ENCODE peak calls at places on chromosomes 12 and 14, in four cellular contexts. One of them, this sample, is unnamed.
A peak's percentile ranks its signal among the peaks of the same experiment; 100 is the strongest.

GRCh38 chr12:47304161-47304560 is 224.4 kb upstream of the AMIGO2 start:
- DNase-seq in activated CD8-positive, alpha-beta T cell treated with anti-CD3 and anti-CD28 coated beads for 36 hours: no peak
- DNase-seq in left lung: no peak
- DNase-seq in choroid plexus epithelial cell: no peak
- DNase-seq in this sample: no peak

GRCh38 chr12:575948-576612 is 87.2 kb downstream of the NINJ2 start:
- DNase-seq in activated CD8-positive, alpha-beta T cell treated with anti-CD3 and anti-CD28 coated beads for 36 hours: peak; percentile 86
- DNase-seq in left lung: peak; percentile 79
- DNase-seq in choroid plexus epithelial cell: peak; percentile 51
- DNase-seq in this sample: peak; percentile 93

GRCh38 chr12:89192419-89192818 is 159.9 kb downstream of the DUSP6 start:
- DNase-seq in activated CD8-positive, alpha-beta T cell treated with anti-CD3 and anti-CD28 coated beads for 36 hours: no peak
- DNase-seq in left lung: no peak
- DNase-seq in choroid plexus epithelial cell: no peak
- DNase-seq in this sample: no peak

GRCh38 chr12:132866251-132866828 is 21.1 kb downstream of the CHFR start:
- DNase-seq in activated CD8-positive, alpha-beta T cell treated with anti-CD3 and anti-CD28 coated beads for 36 hours: no peak
- DNase-seq in left lung: no peak
- DNase-seq in choroid plexus epithelial cell: peak; percentile 85
- DNase-seq in this sample: no peak

GRCh38 chr12:53044896-53045571 is 4.8 kb upstream of the TNS2 start:
- DNase-seq in activated CD8-positive, alpha-beta T cell treated with anti-CD3 and anti-CD28 coated beads for 36 hours: no peak
- DNase-seq in left lung: no peak
- DNase-seq in choroid plexus epithelial cell: no peak
- DNase-seq in this sample: no peak

GRCh38 chr14:76768671-76769500 is 7.6 kb downstream of the VASH1 start:
- DNase-seq in activated CD8-positive, alpha-beta T cell treated with anti-CD3 and anti-CD28 coated beads for 36 hours: no peak
- DNase-seq in left lung: no peak
- DNase-seq in choroid plexus epithelial cell: no peak
- DNase-seq in this sample: no peak

GRCh38 chr12:129961111-129961510 is 57.3 kb upstream of the TMEM132D start:
- DNase-seq in activated CD8-positive, alpha-beta T cell treated with anti-CD3 and anti-CD28 coated beads for 36 hours: no peak
- DNase-seq in left lung: no peak
- DNase-seq in choroid plexus epithelial cell: no peak
- DNase-seq in this sample: no peak

GRCh38 chr12:105674871-105675699 is 344.6 kb downstream of the C12orf75 start:
- DNase-seq in activated CD8-positive, alpha-beta T cell treated with anti-CD3 and anti-CD28 coated beads for 36 hours: no peak
- DNase-seq in left lung: no peak
- DNase-seq in choroid plexus epithelial cell: no peak
- DNase-seq in this sample: no peak

GRCh38 chr12:130083746-130084145 is 78.5 kb upstream of the FZD10 start:
- DNase-seq in activated CD8-positive, alpha-beta T cell treated with anti-CD3 and anti-CD28 coated beads for 36 hours: no peak
- DNase-seq in left lung: no peak
- DNase-seq in choroid plexus epithelial cell: no peak
- DNase-seq in this sample: no peak

GRCh38 chr12:57614178-57614947 is 3.1 kb downstream of the ARHGEF25 start:
- DNase-seq in activated CD8-positive, alpha-beta T cell treated with anti-CD3 and anti-CD28 coated beads for 36 hours: peak; percentile 49
- DNase-seq in left lung: no peak
- DNase-seq in choroid plexus epithelial cell: peak; percentile 54
- DNase-seq in this sample: peak; percentile 84

GRCh38 chr14:76339922-76340615 is 35.9 kb upstream of the ESRRB start:
- DNase-seq in activated CD8-positive, alpha-beta T cell treated with anti-CD3 and anti-CD28 coated beads for 36 hours: no peak
- DNase-seq in left lung: no peak
- DNase-seq in choroid plexus epithelial cell: no peak
- DNase-seq in this sample: no peak

GRCh38 chr14:91089958-91090535 is 23.8 kb upstream of the DGLUCY start:
- DNase-seq in activated CD8-positive, alpha-beta T cell treated with anti-CD3 and anti-CD28 coated beads for 36 hours: no peak
- DNase-seq in left lung: no peak
- DNase-seq in choroid plexus epithelial cell: no peak
- DNase-seq in this sample: no peak

GRCh38 chr12:48037267-48037915 is 33.1 kb upstream of the COL2A1 start:
- DNase-seq in activated CD8-positive, alpha-beta T cell treated with anti-CD3 and anti-CD28 coated beads for 36 hours: no peak
- DNase-seq in left lung: no peak
- DNase-seq in choroid plexus epithelial cell: peak; percentile 70
- DNase-seq in this sample: no peak

GRCh38 chr14:96888593-96888992 is 91.4 kb downstream of the VRK1 start:
- DNase-seq in activated CD8-positive, alpha-beta T cell treated with anti-CD3 and anti-CD28 coated beads for 36 hours: no peak
- DNase-seq in left lung: no peak
- DNase-seq in choroid plexus epithelial cell: peak; percentile 8
- DNase-seq in this sample: no peak

GRCh38 chr12:109744991-109745942 is 31.6 kb downstream of the FAM222A start:
- DNase-seq in activated CD8-positive, alpha-beta T cell treated with anti-CD3 and anti-CD28 coated beads for 36 hours: no peak
- DNase-seq in left lung: peak; percentile 11
- DNase-seq in choroid plexus epithelial cell: peak; percentile 47
- DNase-seq in this sample: no peak

GRCh38 chr12:25689996-25690501 is 137.0 kb upstream of the LMNTD1 start:
- DNase-seq in activated CD8-positive, alpha-beta T cell treated with anti-CD3 and anti-CD28 coated beads for 36 hours: no peak
- DNase-seq in left lung: no peak
- DNase-seq in choroid plexus epithelial cell: no peak
- DNase-seq in this sample: no peak

GRCh38 chr12:56877195-56878009 is 56.8 kb downstream of the SDR9C7 start:
- DNase-seq in activated CD8-positive, alpha-beta T cell treated with anti-CD3 and anti-CD28 coated beads for 36 hours: no peak
- DNase-seq in left lung: no peak
- DNase-seq in choroid plexus epithelial cell: no peak
- DNase-seq in this sample: no peak

GRCh38 chr14:85960781-85961180 is 430.8 kb downstream of the FLRT2 start:
- DNase-seq in activated CD8-positive, alpha-beta T cell treated with anti-CD3 and anti-CD28 coated beads for 36 hours: no peak
- DNase-seq in left lung: no peak
- DNase-seq in choroid plexus epithelial cell: no peak
- DNase-seq in this sample: no peak

GRCh38 chr12:106178582-106178981 is 39.8 kb upstream of the NUAK1 start:
- DNase-seq in activated CD8-positive, alpha-beta T cell treated with anti-CD3 and anti-CD28 coated beads for 36 hours: no peak
- DNase-seq in left lung: no peak
- DNase-seq in choroid plexus epithelial cell: no peak
- DNase-seq in this sample: no peak

GRCh38 chr14:23564876-23565275 is 2.7 kb downstream of the AP1G2 start:
- DNase-seq in activated CD8-positive, alpha-beta T cell treated with anti-CD3 and anti-CD28 coated beads for 36 hours: no peak
- DNase-seq in left lung: no peak
- DNase-seq in choroid plexus epithelial cell: no peak
- DNase-seq in this sample: no peak

GRCh38 chr12:16345105-16345504 is 2.3 kb upstream of the MGST1 start:
- DNase-seq in activated CD8-positive, alpha-beta T cell treated with anti-CD3 and anti-CD28 coated beads for 36 hours: no peak
- DNase-seq in left lung: no peak
- DNase-seq in choroid plexus epithelial cell: no peak
- DNase-seq in this sample: no peak

GRCh38 chr14:104887623-104888488 is 22.8 kb downstream of the CEP170B start:
- DNase-seq in activated CD8-positive, alpha-beta T cell treated with anti-CD3 and anti-CD28 coated beads for 36 hours: no peak
- DNase-seq in left lung: no peak
- DNase-seq in choroid plexus epithelial cell: no peak
- DNase-seq in this sample: no peak

GRCh38 chr12:91744613-91745012 is 401.0 kb downstream of the BTG1 start:
- DNase-seq in activated CD8-positive, alpha-beta T cell treated with anti-CD3 and anti-CD28 coated beads for 36 hours: no peak
- DNase-seq in left lung: no peak
- DNase-seq in choroid plexus epithelial cell: no peak
- DNase-seq in this sample: no peak

GRCh38 chr14:38310420-38310995 is 54.6 kb upstream of the CLEC14A start:
- DNase-seq in activated CD8-positive, alpha-beta T cell treated with anti-CD3 and anti-CD28 coated beads for 36 hours: no peak
- DNase-seq in left lung: no peak
- DNase-seq in choroid plexus epithelial cell: no peak
- DNase-seq in this sample: no peak

GRCh38 chr12:58487280-58488141 is 432.8 kb downstream of the LRIG3 start:
- DNase-seq in activated CD8-positive, alpha-beta T cell treated with anti-CD3 and anti-CD28 coated beads for 36 hours: no peak
- DNase-seq in left lung: no peak
- DNase-seq in choroid plexus epithelial cell: peak; percentile 63
- DNase-seq in this sample: no peak

GRCh38 chr14:94907626-94908261 is 137.8 kb upstream of the GSC start:
- DNase-seq in activated CD8-positive, alpha-beta T cell treated with anti-CD3 and anti-CD28 coated beads for 36 hours: no peak
- DNase-seq in left lung: no peak
- DNase-seq in choroid plexus epithelial cell: peak; percentile 21
- DNase-seq in this sample: no peak

GRCh38 chr14:59464651-59465569 is at the start of gene GPR135:
- DNase-seq in activated CD8-positive, alpha-beta T cell treated with anti-CD3 and anti-CD28 coated beads for 36 hours: peak; percentile 62
- DNase-seq in left lung: peak; percentile 63
- DNase-seq in choroid plexus epithelial cell: peak; percentile 46
- DNase-seq in this sample: peak; percentile 80

GRCh38 chr12:70045036-70045435 is 198.2 kb upstream of the CNOT2 start:
- DNase-seq in activated CD8-positive, alpha-beta T cell treated with anti-CD3 and anti-CD28 coated beads for 36 hours: no peak
- DNase-seq in left lung: no peak
- DNase-seq in choroid plexus epithelial cell: peak; percentile 55
- DNase-seq in this sample: no peak

GRCh38 chr14:34018564-34019244 is 67.8 kb upstream of the EGLN3 start:
- DNase-seq in activated CD8-positive, alpha-beta T cell treated with anti-CD3 and anti-CD28 coated beads for 36 hours: peak; percentile 16
- DNase-seq in left lung: no peak
- DNase-seq in choroid plexus epithelial cell: peak; percentile 31
- DNase-seq in this sample: no peak

GRCh38 chr12:77685112-77685511 is 145.6 kb upstream of the NAV3 start:
- DNase-seq in activated CD8-positive, alpha-beta T cell treated with anti-CD3 and anti-CD28 coated beads for 36 hours: peak; percentile 20
- DNase-seq in left lung: peak; percentile 46
- DNase-seq in choroid plexus epithelial cell: peak; percentile 92
- DNase-seq in this sample: peak; percentile 18

GRCh38 chr14:94548999-94549985 is 11.9 kb upstream of the SERPINA4 start:
- DNase-seq in activated CD8-positive, alpha-beta T cell treated with anti-CD3 and anti-CD28 coated beads for 36 hours: peak; percentile 71
- DNase-seq in left lung: no peak
- DNase-seq in choroid plexus epithelial cell: peak; percentile 69
- DNase-seq in this sample: peak; percentile 67

GRCh38 chr14:65732112-65732511 is 319.6 kb downstream of the FUT8 start:
- DNase-seq in activated CD8-positive, alpha-beta T cell treated with anti-CD3 and anti-CD28 coated beads for 36 hours: peak; percentile 11
- DNase-seq in left lung: no peak
- DNase-seq in choroid plexus epithelial cell: peak; percentile 11
- DNase-seq in this sample: peak; percentile 62

GRCh38 chr14:61860294-61860918 is 98.2 kb downstream of the SNAPC1 start:
- DNase-seq in activated CD8-positive, alpha-beta T cell treated with anti-CD3 and anti-CD28 coated beads for 36 hours: peak; percentile 89
- DNase-seq in left lung: peak; percentile 47
- DNase-seq in choroid plexus epithelial cell: peak; percentile 71
- DNase-seq in this sample: peak; percentile 75

GRCh38 chr12:19155981-19156734 is 26.6 kb downstream of the PLEKHA5 start:
- DNase-seq in activated CD8-positive, alpha-beta T cell treated with anti-CD3 and anti-CD28 coated beads for 36 hours: no peak
- DNase-seq in left lung: no peak
- DNase-seq in choroid plexus epithelial cell: peak; percentile 36
- DNase-seq in this sample: no peak

GRCh38 chr12:132248439-132249157 is 80.8 kb downstream of the GALNT9 start:
- DNase-seq in activated CD8-positive, alpha-beta T cell treated with anti-CD3 and anti-CD28 coated beads for 36 hours: no peak
- DNase-seq in left lung: no peak
- DNase-seq in choroid plexus epithelial cell: peak; percentile 66
- DNase-seq in this sample: no peak

GRCh38 chr12:83954939-83955601 is 957.5 kb downstream of the SLC6A15 start:
- DNase-seq in activated CD8-positive, alpha-beta T cell treated with anti-CD3 and anti-CD28 coated beads for 36 hours: no peak
- DNase-seq in left lung: no peak
- DNase-seq in choroid plexus epithelial cell: peak; percentile 41
- DNase-seq in this sample: no peak
- TF ChIP-seq CTCF in activated CD8-positive, alpha-beta T cell treated with anti-CD3 and anti-CD28 coated beads for 36 hours: no peak
- TF ChIP-seq CTCF in left lung: no peak
- TF ChIP-seq CTCF in choroid plexus epithelial cell: peak; percentile 57
- TF ChIP-seq CTCF in this sample: peak; percentile 22

GRCh38 chr12:21169878-21170472 is 39.0 kb downstream of the SLCO1B1 start:
- DNase-seq in activated CD8-positive, alpha-beta T cell treated with anti-CD3 and anti-CD28 coated beads for 36 hours: peak; percentile 43
- DNase-seq in left lung: no peak
- DNase-seq in choroid plexus epithelial cell: peak; percentile 69
- DNase-seq in this sample: peak; percentile 17
- TF ChIP-seq CTCF in activated CD8-positive, alpha-beta T cell treated with anti-CD3 and anti-CD28 coated beads for 36 hours: peak; percentile 78
- TF ChIP-seq CTCF in left lung: peak; percentile 55
- TF ChIP-seq CTCF in choroid plexus epithelial cell: peak; percentile 88
- TF ChIP-seq CTCF in this sample: peak; percentile 73

GRCh38 chr12:67702136-67702535 is 53.6 kb downstream of the DYRK2 start:
- DNase-seq in activated CD8-positive, alpha-beta T cell treated with anti-CD3 and anti-CD28 coated beads for 36 hours: no peak
- DNase-seq in left lung: no peak
- DNase-seq in choroid plexus epithelial cell: no peak
- DNase-seq in this sample: no peak
- TF ChIP-seq CTCF in activated CD8-positive, alpha-beta T cell treated with anti-CD3 and anti-CD28 coated beads for 36 hours: no peak
- TF ChIP-seq CTCF in left lung: no peak
- TF ChIP-seq CTCF in choroid plexus epithelial cell: no peak
- TF ChIP-seq CTCF in this sample: no peak

GRCh38 chr14:101590616-101591015 is 29.3 kb downstream of the DIO3 start:
- DNase-seq in activated CD8-positive, alpha-beta T cell treated with anti-CD3 and anti-CD28 coated beads for 36 hours: no peak
- DNase-seq in left lung: no peak
- DNase-seq in choroid plexus epithelial cell: no peak
- DNase-seq in this sample: no peak
- TF ChIP-seq CTCF in activated CD8-positive, alpha-beta T cell treated with anti-CD3 and anti-CD28 coated beads for 36 hours: no peak
- TF ChIP-seq CTCF in left lung: no peak
- TF ChIP-seq CTCF in choroid plexus epithelial cell: no peak
- TF ChIP-seq CTCF in this sample: no peak

DNA sequence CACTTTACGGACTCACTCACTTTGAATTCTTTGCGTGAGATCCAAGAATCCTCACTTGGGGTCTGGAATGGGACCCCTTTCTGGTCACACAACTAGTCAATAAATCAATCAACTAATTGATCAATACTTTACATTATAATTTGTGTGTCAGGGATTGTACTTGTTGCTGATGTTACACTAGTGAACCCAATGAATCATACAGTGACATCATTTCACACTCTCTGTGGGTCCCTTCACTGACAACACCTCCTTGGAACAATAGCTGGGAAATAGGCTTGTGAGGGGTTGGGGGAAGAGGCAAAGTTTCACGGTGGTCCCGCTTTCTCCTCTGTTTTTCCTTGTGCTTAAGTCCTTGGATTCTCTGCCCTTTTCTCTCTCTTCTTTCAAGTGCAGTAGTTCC is 35.0 kb downstream of the TPH2 start:
- DNase-seq in activated CD8-positive, alpha-beta T cell treated with anti-CD3 and anti-CD28 coated beads for 36 hours: no peak
- DNase-seq in left lung: no peak
- DNase-seq in choroid plexus epithelial cell: no peak
- DNase-seq in this sample: no peak
- TF ChIP-seq CTCF in activated CD8-positive, alpha-beta T cell treated with anti-CD3 and anti-CD28 coated beads for 36 hours: no peak
- TF ChIP-seq CTCF in left lung: no peak
- TF ChIP-seq CTCF in choroid plexus epithelial cell: no peak
- TF ChIP-seq CTCF in this sample: no peak

DNA sequence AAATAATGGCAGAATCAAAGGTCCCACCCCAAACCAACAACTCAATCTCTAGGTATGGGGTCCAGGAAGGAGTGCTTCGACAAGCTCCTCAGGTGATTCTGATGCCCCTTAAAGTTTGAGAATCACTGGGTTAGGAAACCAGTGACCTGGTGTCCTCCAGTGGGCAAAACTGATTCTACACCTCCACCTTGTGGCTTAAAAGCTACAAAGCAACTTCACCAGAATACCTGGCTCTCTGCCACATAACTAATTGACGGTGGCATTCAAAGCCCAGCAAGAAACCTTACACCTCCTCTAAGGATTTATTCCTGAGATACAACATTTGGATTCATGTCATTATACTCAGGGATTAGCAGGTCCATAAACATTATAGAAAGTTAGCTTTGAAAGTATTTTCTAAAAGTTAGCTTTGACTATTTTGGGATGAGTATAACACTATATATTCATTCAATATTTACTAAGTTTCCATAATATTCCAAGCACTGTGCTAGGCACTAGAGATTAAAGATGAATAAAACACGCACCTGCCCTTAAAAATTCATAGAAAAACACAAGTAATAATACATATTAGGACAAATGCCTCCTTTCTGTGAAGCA is 45.4 kb downstream of the DCAF5 start:
- DNase-seq in activated CD8-positive, alpha-beta T cell treated with anti-CD3 and anti-CD28 coated beads for 36 hours: peak; percentile 46
- DNase-seq in left lung: no peak
- DNase-seq in choroid plexus epithelial cell: peak; percentile 81
- DNase-seq in this sample: peak; percentile 38
- TF ChIP-seq CTCF in activated CD8-positive, alpha-beta T cell treated with anti-CD3 and anti-CD28 coated beads for 36 hours: peak; percentile 67
- TF ChIP-seq CTCF in left lung: peak; percentile 63
- TF ChIP-seq CTCF in choroid plexus epithelial cell: peak; percentile 86
- TF ChIP-seq CTCF in this sample: peak; percentile 37

GRCh38 chr12:65229441-65229840 is 49.0 kb upstream of the MSRB3 start:
- DNase-seq in activated CD8-positive, alpha-beta T cell treated with anti-CD3 and anti-CD28 coated beads for 36 hours: no peak
- DNase-seq in left lung: no peak
- DNase-seq in choroid plexus epithelial cell: peak; percentile 88
- DNase-seq in this sample: no peak

GRCh38 chr12:65237153-65237552 is 41.3 kb upstream of the MSRB3 start:
- DNase-seq in activated CD8-positive, alpha-beta T cell treated with anti-CD3 and anti-CD28 coated beads for 36 hours: no peak
- DNase-seq in left lung: no peak
- DNase-seq in choroid plexus epithelial cell: no peak
- DNase-seq in this sample: no peak

GRCh38 chr12:65232490-65233077 is 45.9 kb upstream of the MSRB3 start:
- DNase-seq in activated CD8-positive, alpha-beta T cell treated with anti-CD3 and anti-CD28 coated beads for 36 hours: no peak
- DNase-seq in left lung: no peak
- DNase-seq in choroid plexus epithelial cell: peak; percentile 55
- DNase-seq in this sample: peak; percentile 14
- TF ChIP-seq CTCF in activated CD8-positive, alpha-beta T cell treated with anti-CD3 and anti-CD28 coated beads for 36 hours: peak; percentile 63
- TF ChIP-seq CTCF in left lung: no peak
- TF ChIP-seq CTCF in choroid plexus epithelial cell: no peak
- TF ChIP-seq CTCF in this sample: peak; percentile 12

This sample was measured in GM10248.